ENCODE peak calls at places on chromosomes 5 and 9, in ten cellular contexts. V is neuronal stem cell, R is prostate gland, G is tibial artery, T is testis, X is OCI-LY7, J is spleen, L is substantia nigra, F is A549, A is psoas muscle. D is an unnamed sample.

GRCh38 chr5:53173083-53173482 is 63.5 kb upstream of the MOCS2 start:
- DNase-seq in V (no peak), R (no peak), G (no peak), T (no peak), X (no peak), J (no peak), L (no peak), F (no peak), A (no peak), D (no peak)

GRCh38 chr5:94396687-94397086 is 221.7 kb downstream of the KIAA0825 start:
- DNase-seq in V (no peak), R (no peak), G (no peak), T (no peak), X (no peak), J (no peak), L (no peak), F (no peak), A (no peak), D (peak; percentile 26)

GRCh38 chr9:129609486-129610192 is 11.3 kb downstream of the C9orf50 start:
- DNase-seq in V (no peak), R (peak; percentile 40), G (peak; percentile 62), T (peak; percentile 59), X (peak; percentile 17), J (peak; percentile 85), L (no peak), F (peak; percentile 85), A (no peak), D (no peak)

GRCh38 chr5:107607656-107608368 is 62.9 kb downstream of the EFNA5 start:
- DNase-seq in V (no peak), R (no peak), G (no peak), T (no peak), X (peak; percentile 34), J (no peak), L (no peak), F (peak; percentile 12), A (no peak), D (no peak)

GRCh38 chr5:40834391-40834848 is 602 bp downstream of the RPL37 start:
- DNase-seq in V (no peak), R (no peak), G (no peak), T (peak; percentile 27), X (peak; percentile 59), J (peak; percentile 81), L (no peak), F (peak; percentile 42), A (no peak), D (no peak)

GRCh38 chr5:159095882-159096554 is 3.7 kb downstream of the EBF1 start:
- DNase-seq in V (no peak), R (no peak), G (no peak), T (no peak), X (no peak), J (no peak), L (no peak), F (no peak), A (no peak), D (no peak)

GRCh38 chr5:43338856-43339255 is 25.6 kb upstream of the HMGCS1 start:
- DNase-seq in V (no peak), R (no peak), G (no peak), T (no peak), X (no peak), J (no peak), L (no peak), F (no peak), A (no peak), D (no peak)

GRCh38 chr9:34557421-34558321 is 31.9 kb downstream of the CNTFR start:
- DNase-seq in V (no peak), R (no peak), G (no peak), T (no peak), X (no peak), J (peak; percentile 74), L (no peak), F (no peak), A (no peak), D (peak; percentile 55)

GRCh38 chr5:39523821-39524220 is 99.0 kb upstream of the DAB2 start:
- DNase-seq in V (no peak), R (no peak), G (no peak), T (no peak), X (no peak), J (no peak), L (no peak), F (no peak), A (no peak), D (no peak)

GRCh38 chr5:139063664-139064054 is 134.5 kb downstream of the SIL1 start:
- DNase-seq in V (no peak), R (no peak), G (no peak), T (no peak), X (no peak), J (no peak), L (no peak), F (no peak), A (no peak), D (no peak)

GRCh38 chr5:139064613-139065012 is 133.6 kb downstream of the SIL1 start:
- DNase-seq in V (no peak), R (no peak), G (no peak), T (no peak), X (no peak), J (no peak), L (no peak), F (no peak), A (no peak), D (no peak)

GRCh38 chr5:139062910-139063663 is 135.1 kb downstream of the SIL1 start:
- DNase-seq in V (no peak), R (no peak), G (no peak), T (no peak), X (no peak), J (no peak), L (no peak), F (no peak), A (no peak), D (no peak)

GRCh38 chr5:139061274-139061673 is 136.9 kb downstream of the SIL1 start:
- DNase-seq in V (no peak), R (peak; percentile 18), G (peak; percentile 35), T (peak; percentile 89), X (no peak), J (no peak), L (no peak), F (no peak), A (peak; percentile 72), D (no peak)

GRCh38 chr5:139061856-139062255 is 136.3 kb downstream of the SIL1 start:
- DNase-seq in V (peak; percentile 40), R (no peak), G (no peak), T (no peak), X (no peak), J (no peak), L (no peak), F (no peak), A (no peak), D (no peak)
- H3K27ac ChIP-seq in V (peak overlapping the region; percentile 79), R (no peak overlapping the region), G (peak overlapping the region; percentile 4), T (peak overlapping the region; percentile 68), X (no peak overlapping the region), J (no peak overlapping the region), L (no peak overlapping the region), F (no peak overlapping the region), A (no peak overlapping the region), D (no peak overlapping the region)

DNA sequence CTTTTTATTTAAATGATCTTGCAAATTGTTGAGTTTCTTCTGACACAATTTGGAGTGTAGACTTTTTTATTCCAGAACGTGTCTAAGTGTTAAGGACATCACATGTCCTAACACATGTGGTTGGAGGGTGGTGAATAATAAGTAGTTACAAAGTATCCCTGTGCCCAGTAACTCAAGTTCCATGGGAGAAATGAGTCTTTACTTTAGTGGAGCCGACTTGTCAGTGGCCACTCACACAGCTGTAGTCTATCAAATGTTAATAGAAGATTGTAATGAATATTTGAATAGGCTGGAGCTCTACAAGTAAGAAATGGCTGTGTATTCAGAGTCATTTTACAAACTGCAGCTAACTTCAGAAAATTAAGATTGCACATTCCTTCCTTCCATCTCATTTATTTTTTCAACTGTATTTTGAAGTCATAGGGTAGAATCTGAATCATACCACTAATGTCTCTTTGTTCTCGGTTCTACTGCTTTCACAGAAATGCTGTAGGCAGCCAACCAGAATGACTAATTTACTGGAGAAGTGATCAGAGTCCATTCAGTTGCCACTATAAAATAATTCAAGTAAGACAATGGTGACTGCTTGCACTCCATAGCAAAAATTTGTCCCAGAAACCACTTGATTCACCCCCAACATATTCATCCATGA is 394.9 kb downstream of the NR2F1-AS1 start:
- DNase-seq in V (no peak), R (no peak), G (no peak), T (no peak), X (no peak), J (no peak), L (no peak), F (peak; percentile 9), A (no peak), D (no peak)
- H3K27ac ChIP-seq in V (no peak overlapping the region), R (no peak overlapping the region), G (no peak overlapping the region), T (no peak overlapping the region), X (no peak overlapping the region), J (no peak overlapping the region), L (no peak overlapping the region), F (peak overlapping the region; percentile 46), A (no peak overlapping the region), D (no peak overlapping the region)

GRCh38 chr5:179621551-179621971 is 1.9 kb downstream of the HNRNPH1 start:
- DNase-seq in V (no peak), R (no peak), G (peak; percentile 9), T (no peak), X (no peak), J (peak; percentile 53), L (no peak), F (no peak), A (no peak), D (no peak)

GRCh38 chr5:179618923-179619554 is 4.4 kb downstream of the HNRNPH1 start:
- DNase-seq in V (no peak), R (no peak), G (peak; percentile 16), T (no peak), X (no peak), J (no peak), L (no peak), F (no peak), A (no peak), D (no peak)

GRCh38 chr5:179620703-179621350 is 2.6 kb downstream of the HNRNPH1 start:
- DNase-seq in V (no peak), R (no peak), G (no peak), T (no peak), X (no peak), J (no peak), L (no peak), F (no peak), A (no peak), D (no peak)

GRCh38 chr5:179619776-179620175 is 3.7 kb downstream of the HNRNPH1 start:
- DNase-seq in V (no peak), R (no peak), G (no peak), T (no peak), X (no peak), J (no peak), L (no peak), F (no peak), A (no peak), D (no peak)

DNA sequence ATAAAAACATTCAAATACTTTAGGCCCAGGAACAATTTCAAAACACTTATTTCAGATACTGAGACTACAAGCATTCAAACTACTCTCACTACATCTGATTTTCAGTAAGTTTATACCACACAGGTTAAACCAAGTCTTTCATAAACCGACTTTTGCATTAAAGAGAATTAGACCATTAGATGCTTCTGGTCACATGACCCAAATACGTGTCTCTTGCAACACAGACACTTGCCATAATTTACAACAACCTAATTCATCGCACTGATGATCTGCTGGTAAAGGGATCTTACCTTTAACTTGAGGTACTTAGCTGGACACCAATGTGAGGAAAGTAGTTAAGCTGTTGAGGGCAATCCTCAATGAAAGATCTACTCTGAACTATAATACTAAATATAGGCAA is 3.2 kb downstream of the HNRNPH1 start:
- DNase-seq in V (no peak), R (no peak), G (peak; percentile 7), T (no peak), X (no peak), J (no peak), L (no peak), F (no peak), A (no peak), D (no peak)
- H3K27ac ChIP-seq in V (no peak overlapping the region), R (peak overlapping the region; percentile 100), G (peak overlapping the region; percentile 100), T (peak overlapping the region; percentile 14), X (no peak overlapping the region), J (peak overlapping the region; percentile 100), L (no peak overlapping the region), F (no peak overlapping the region), A (no peak overlapping the region), D (no peak overlapping the region)

GRCh38 chr5:61449756-61450155 is 117.7 kb downstream of the ZSWIM6 start:
- DNase-seq in V (no peak), R (no peak), G (no peak), T (no peak), X (no peak), J (no peak), L (no peak), F (peak; percentile 24), A (no peak), D (no peak)
- H3K27ac ChIP-seq in V (no peak overlapping the region), R (no peak overlapping the region), G (peak overlapping the region; percentile 55), T (no peak overlapping the region), X (no peak overlapping the region), J (no peak overlapping the region), L (no peak overlapping the region), F (peak overlapping the region; percentile 90), A (peak overlapping the region; percentile 62), D (peak overlapping the region; percentile 9)